ENCODE peak calls at places on chromosomes 1 and 21, in four cellular contexts. B, Q, T and Z are unnamed samples.

GRCh38 chr1:234373064-234373937 is at the start of gene COA6:
- DNase-seq in B (peak; percentile 97), Q (peak; percentile 97), T (peak; percentile 97), Z (peak; percentile 97)

GRCh38 chr1:98557808-98558390 is 103.6 kb upstream of the SNX7 start:
- DNase-seq in T (no peak), Q (no peak), B (no peak), Z (no peak)

GRCh38 chr1:212699839-212700596 is at the start of gene BATF3:
- DNase-seq in Q (no peak), B (no peak), T (no peak), Z (no peak)

GRCh38 chr1:150566589-150567340 is 12.6 kb downstream of the MCL1 start:
- DNase-seq in B (peak; percentile 20), T (no peak), Q (no peak), Z (no peak)

GRCh38 chr1:211514030-211514754 is 22.2 kb upstream of the RD3 start:
- DNase-seq in T (peak; percentile 84), Q (peak; percentile 92), B (peak; percentile 82), Z (peak; percentile 89)

GRCh38 chr1:233607252-233608119 is 6.4 kb upstream of the KCNK1 start:
- DNase-seq in B (no peak), Q (peak; percentile 93), T (no peak), Z (no peak)

GRCh38 chr1:226496616-226497015 is 51.9 kb upstream of the STUM start:
- DNase-seq in Q (no peak), B (no peak), T (no peak), Z (no peak)

GRCh38 chr1:45767035-45767434 is 16.6 kb upstream of the IPP start:
- DNase-seq in T (peak; percentile 76), Q (no peak), B (peak; percentile 13), Z (peak; percentile 87)

GRCh38 chr1:156842618-156843300 is 16.2 kb downstream of the INSRR start:
- DNase-seq in B (no peak), Q (no peak), T (no peak), Z (no peak)

GRCh38 chr1:173562813-173563212 is 40.1 kb downstream of the SLC9C2 start:
- DNase-seq in T (no peak), Q (no peak), B (no peak), Z (no peak)

GRCh38 chr1:57586842-57587241 is 163.0 kb upstream of the DAB1 start:
- DNase-seq in Q (no peak), B (no peak), T (no peak), Z (no peak)

GRCh38 chr1:75719810-75720209 is 4.7 kb upstream of the ACADM start:
- DNase-seq in T (no peak), Q (no peak), B (no peak), Z (no peak)

GRCh38 chr1:6523566-6523965 is 30.7 kb downstream of the NOL9 start:
- DNase-seq in B (peak; percentile 47), T (peak; percentile 37), Q (peak; percentile 59), Z (peak; percentile 66)

GRCh38 chr1:6517435-6517851 is 26.0 kb upstream of the PLEKHG5 start:
- DNase-seq in T (peak; percentile 38), B (no peak), Q (peak; percentile 55), Z (no peak)

GRCh38 chr1:6519491-6519934 is 28.0 kb upstream of the PLEKHG5 start:
- DNase-seq in B (no peak), T (no peak), Q (no peak), Z (peak; percentile 37)

GRCh38 chr1:6521502-6521901 is 30.0 kb upstream of the PLEKHG5 start:
- DNase-seq in B (no peak), Q (peak; percentile 75), T (peak; percentile 41), Z (no peak)

GRCh38 chr1:6519935-6520621 is 28.6 kb upstream of the PLEKHG5 start:
- DNase-seq in T (peak; percentile 80), B (no peak), Q (peak; percentile 91), Z (peak; percentile 81)
- H3K4me3 ChIP-seq in T (no peak overlapping the region), B (no peak overlapping the region), Q (no peak overlapping the region), Z (no peak overlapping the region)

GRCh38 chr21:44509539-44509938 is 30.5 kb downstream of the KRTAP10-1 start:
- DNase-seq in B (no peak), Q (peak; percentile 9), T (no peak), Z (no peak)
- TF ChIP-seq CTCF in B (no peak), Q (peak; percentile 15), T (no peak), Z (no peak)

DNA sequence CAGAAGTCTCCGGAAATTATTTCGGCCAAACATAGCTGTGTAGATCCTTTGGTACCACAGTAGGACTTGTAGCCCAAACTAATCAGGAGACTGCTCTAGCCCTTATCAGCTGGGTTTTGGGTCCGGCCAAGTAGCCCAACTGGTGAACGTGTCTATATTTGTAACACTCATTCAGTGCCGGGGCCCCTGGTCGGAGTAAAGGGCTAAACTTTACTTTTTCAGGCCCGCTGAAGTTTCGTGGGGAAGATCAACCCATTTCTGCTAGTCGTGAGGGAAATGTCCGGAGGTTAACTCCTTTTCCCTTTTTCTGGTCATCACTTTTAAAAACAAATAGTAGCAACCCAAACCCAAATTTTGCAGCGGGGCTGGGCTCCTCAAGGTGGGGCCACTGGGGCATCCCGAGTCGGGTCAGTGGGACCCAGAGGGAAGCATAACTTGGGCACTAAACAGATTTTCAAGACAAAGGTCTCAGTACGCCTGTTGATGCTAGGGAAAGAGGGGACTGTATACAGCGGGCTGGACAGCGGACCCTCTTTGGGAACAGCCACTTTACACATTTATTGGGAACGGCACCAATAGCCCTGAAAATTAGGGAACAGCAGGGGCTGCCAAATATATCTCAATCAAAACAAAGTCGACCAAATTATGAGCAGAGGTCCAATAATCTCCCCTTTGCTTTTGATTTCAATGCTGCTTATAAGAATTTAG is 1.8 kb downstream of the LHX9 start:
- DNase-seq in B (peak; percentile 2), T (no peak), Q (no peak), Z (no peak)
- H3K4me3 ChIP-seq in B (no peak overlapping the region), T (no peak overlapping the region), Q (no peak overlapping the region), Z (no peak overlapping the region)

GRCh38 chr1:106268070-106268469 is 788.4 kb upstream of the PRMT6 start:
- DNase-seq in Q (peak; percentile 49), B (no peak), T (no peak), Z (no peak)
- TF ChIP-seq CTCF in Q (no peak), B (no peak), T (no peak), Z (no peak)

GRCh38 chr1:181033799-181034391 is at the start of gene MR1:
- DNase-seq in T (peak; percentile 83), B (peak; percentile 91), Q (peak; percentile 80), Z (peak; percentile 93)

GRCh38 chr1:181033128-181033798 is 520 bp upstream of the MR1 start:
- DNase-seq in B (no peak), T (peak; percentile 35), Q (peak; percentile 94), Z (peak; percentile 57)

GRCh38 chr1:181040284-181040865 is 6.6 kb downstream of the MR1 start:
- DNase-seq in T (no peak), Q (no peak), B (no peak), Z (no peak)

GRCh38 chr1:181038399-181038873 is 4.7 kb downstream of the MR1 start:
- DNase-seq in B (peak; percentile 70), Q (peak; percentile 85), T (peak; percentile 68), Z (peak; percentile 56)

GRCh38 chr1:181036107-181036843 is 2.5 kb downstream of the MR1 start:
- DNase-seq in B (no peak), Q (no peak), T (no peak), Z (no peak)
- H3K4me3 ChIP-seq in B (no peak overlapping the region), Q (no peak overlapping the region), T (no peak overlapping the region), Z (no peak overlapping the region)

GRCh38 chr1:228308628-228309547 is 97.7 kb downstream of the TRIM11 start:
- DNase-seq in B (no peak), T (no peak), Q (no peak), Z (no peak)

GRCh38 chr1:228309548-228310067 is 97.0 kb downstream of the TRIM11 start:
- DNase-seq in Q (no peak), B (no peak), T (no peak), Z (no peak)

GRCh38 chr1:228311091-228311490 is 95.5 kb downstream of the TRIM11 start:
- DNase-seq in B (no peak), T (no peak), Q (no peak), Z (no peak)

GRCh38 chr1:228312091-228312764 is 94.4 kb downstream of the TRIM11 start:
- DNase-seq in B (no peak), Q (no peak), T (no peak), Z (no peak)

GRCh38 chr1:228310162-228310792 is 96.4 kb downstream of the TRIM11 start:
- DNase-seq in Q (no peak), B (no peak), T (no peak), Z (no peak)
- TF ChIP-seq CTCF in Q (no peak), B (no peak), T (no peak), Z (no peak)

GRCh38 chr1:169070958-169071357 is 35.5 kb upstream of the ATP1B1 start:
- DNase-seq in B (no peak), T (no peak), Q (no peak), Z (no peak)
- H3K4me3 ChIP-seq in B (no peak overlapping the region), T (no peak overlapping the region), Q (no peak overlapping the region), Z (no peak overlapping the region)